ENCODE peak calls at places on chromosomes 2 and 18, in six cellular contexts. D is HFF-Myc, B is neural crest cell, E is PC-9, J is hypothalamus, T is upper lobe of right lung. H is an unnamed sample.

GRCh38 chr2:64283641-64284371 is 139.6 kb upstream of the PELI1 start:
- DNase-seq in D (no peak), T (no peak), J (no peak), B (no peak), E (no peak), H (peak)

GRCh38 chr2:20676353-20677215 is 9.6 kb downstream of the GDF7 start:
- DNase-seq in T (no peak), B (no peak), E (no peak), D (no peak), J (no peak), H (no peak)

GRCh38 chr2:110858135-110858737 is 125.9 kb downstream of the ACOXL start:
- DNase-seq in B (no peak), D (no peak), T (no peak), J (no peak), E (no peak), H (no peak)

GRCh38 chr2:20604957-20605381 is 45.9 kb downstream of the HS1BP3 start:
- DNase-seq in T (no peak), J (no peak), D (no peak), E (no peak), B (no peak), H (no peak)

GRCh38 chr18:60050821-60051220 is 151.0 kb downstream of the PMAIP1 start:
- DNase-seq in E (no peak), D (no peak), T (no peak), B (no peak), J (no peak), H (no peak)

GRCh38 chr18:51194604-51195003 is 2.9 kb downstream of the MEX3C start:
- DNase-seq in J (no peak), T (no peak), E (no peak), B (no peak), D (no peak), H (no peak)

GRCh38 chr2:43539991-43540860 is 55.6 kb downstream of the THADA start:
- DNase-seq in T (no peak), B (no peak), J (no peak), D (peak), E (no peak), H (peak)

GRCh38 chr2:129872438-129872837 is 107.0 kb upstream of the RAB6C start:
- DNase-seq in J (no peak), D (no peak), B (no peak), E (no peak), T (no peak), H (peak)

GRCh38 chr2:99765919-99766318 is 276.1 kb upstream of the REV1 start:
- DNase-seq in D (no peak), E (no peak), J (no peak), T (no peak), B (no peak), H (peak)

GRCh38 chr2:133817680-133818566 is 249.7 kb upstream of the NCKAP5 start:
- DNase-seq in D (peak), T (no peak), J (no peak), B (no peak), E (peak), H (peak)